ENCODE peak calls at places on chromosome 21, in seven cellular contexts. Q, A, X, J, S, C and Y are unnamed samples. For H3K36me3, the result is how much of the 10 kb centered on the place peaks cover.

GRCh38 chr21:46411691-46412090 is 47.0 kb upstream of the DIP2A start:
- DNase-seq in Q (no peak), A (no peak), X (no peak), J (no peak), S (no peak), C (peak), Y (no peak)

GRCh38 chr21:15224346-15225086 is 159.7 kb upstream of the NRIP1 start:
- DNase-seq in Q (peak), A (no peak), X (peak), J (no peak), S (no peak), C (no peak), Y (peak)

GRCh38 chr21:36203603-36203889 is 46.9 kb downstream of the DOP1B start:
- DNase-seq in Q (no peak), A (no peak), X (peak), J (no peak), S (no peak), C (no peak), Y (peak)

GRCh38 chr21:36707763-36708511 is 9.0 kb downstream of the SIM2 start:
- DNase-seq in Q (no peak), A (no peak), X (no peak), J (no peak), S (no peak), C (no peak), Y (no peak)

GRCh38 chr21:46294647-46295176 is 8.6 kb downstream of the YBEY start:
- DNase-seq in Q (no peak), A (peak), X (no peak), J (no peak), S (peak), C (peak), Y (peak)

GRCh38 chr21:15421947-15422346 is 307.8 kb upstream of the USP25 start:
- DNase-seq in Q (no peak), A (no peak), X (no peak), J (no peak), S (no peak), C (no peak), Y (no peak)

GRCh38 chr21:36698160-36699025 is 522 bp upstream of the SIM2 start:
- DNase-seq in Q (no peak), A (no peak), X (no peak), J (no peak), S (no peak), C (no peak), Y (no peak)

GRCh38 chr21:35578350-35578782 is 482.0 kb downstream of the SETD4 start:
- DNase-seq in Q (no peak), A (no peak), X (no peak), J (no peak), S (no peak), C (no peak), Y (peak)

GRCh38 chr21:36321325-36322082 is 1.5 kb downstream of the MORC3 start:
- DNase-seq in Q (no peak), A (no peak), X (no peak), J (peak), S (peak), C (no peak), Y (peak)

GRCh38 chr21:28991861-28992525 is 684 bp downstream of the LTN1 start:
- DNase-seq in Q (no peak), A (no peak), X (no peak), J (peak), S (no peak), C (no peak), Y (no peak)

GRCh38 chr21:17610862-17611261 is 1.8 kb downstream of the BTG3 start:
- DNase-seq in Q (no peak), A (no peak), X (no peak), J (peak), S (no peak), C (no peak), Y (no peak)

GRCh38 chr21:18244721-18245486 is at the start of gene CHODL:
- DNase-seq in Q (no peak), A (peak), X (no peak), J (no peak), S (no peak), C (no peak), Y (no peak)

GRCh38 chr21:36747815-36748381 is 49.0 kb downstream of the SIM2 start:
- DNase-seq in Q (no peak), A (peak), X (no peak), J (no peak), S (peak), C (no peak), Y (peak)

GRCh38 chr21:17514124-17514481 is 1.3 kb downstream of the CXADR start:
- DNase-seq in Q (no peak), A (no peak), X (no peak), J (peak), S (no peak), C (no peak), Y (peak)

GRCh38 chr21:18443686-18444085 is 40.1 kb upstream of the TMPRSS15 start:
- DNase-seq in Q (no peak), A (no peak), X (no peak), J (no peak), S (no peak), C (no peak), Y (no peak)

GRCh38 chr21:16086121-16086520 is 356.3 kb downstream of the USP25 start:
- DNase-seq in Q (no peak), A (no peak), X (no peak), J (no peak), S (no peak), C (no peak), Y (no peak)

GRCh38 chr21:16406355-16406754 is 676.6 kb downstream of the USP25 start:
- DNase-seq in Q (no peak), A (no peak), X (no peak), J (no peak), S (no peak), C (no peak), Y (no peak)

GRCh38 chr21:28601708-28602107 is 391.0 kb downstream of the LTN1 start:
- DNase-seq in Q (no peak), A (no peak), X (no peak), J (no peak), S (no peak), C (no peak), Y (no peak)

GRCh38 chr21:26966978-26967913 is at the start of gene ADAMTS5:
- DNase-seq in Q (no peak), A (peak), X (peak), J (peak), S (peak), C (peak), Y (peak)

GRCh38 chr21:20451051-20451450 is 547.2 kb upstream of the NCAM2 start:
- DNase-seq in Q (no peak), A (no peak), X (no peak), J (no peak), S (no peak), C (no peak), Y (no peak)

GRCh38 chr21:37008705-37009104 is 2.2 kb downstream of the RIPPLY3 start:
- DNase-seq in Q (no peak), A (no peak), X (no peak), J (no peak), S (no peak), C (no peak), Y (no peak)

GRCh38 chr21:37208741-37209225 is 58.4 kb downstream of the VPS26C start:
- DNase-seq in Q (no peak), A (no peak), X (no peak), J (no peak), S (peak), C (no peak), Y (no peak)

GRCh38 chr21:29640233-29640554 is 299.6 kb downstream of the GRIK1 start:
- DNase-seq in Q (no peak), A (no peak), X (no peak), J (no peak), S (no peak), C (no peak), Y (no peak)

GRCh38 chr21:38402795-38403194 is 95.5 kb downstream of the ERG start:
- DNase-seq in Q (no peak), A (no peak), X (no peak), J (no peak), S (no peak), C (no peak), Y (no peak)

GRCh38 chr21:38400195-38400695 is 98.0 kb downstream of the ERG start:
- DNase-seq in Q (no peak), A (no peak), X (no peak), J (no peak), S (no peak), C (no peak), Y (no peak)

GRCh38 chr21:38402291-38402690 is 96.0 kb downstream of the ERG start:
- DNase-seq in Q (no peak), A (no peak), X (peak), J (no peak), S (no peak), C (no peak), Y (no peak)

GRCh38 chr21:38404134-38404533 is 94.1 kb downstream of the ERG start:
- DNase-seq in Q (no peak), A (no peak), X (no peak), J (no peak), S (no peak), C (no peak), Y (no peak)

DNA sequence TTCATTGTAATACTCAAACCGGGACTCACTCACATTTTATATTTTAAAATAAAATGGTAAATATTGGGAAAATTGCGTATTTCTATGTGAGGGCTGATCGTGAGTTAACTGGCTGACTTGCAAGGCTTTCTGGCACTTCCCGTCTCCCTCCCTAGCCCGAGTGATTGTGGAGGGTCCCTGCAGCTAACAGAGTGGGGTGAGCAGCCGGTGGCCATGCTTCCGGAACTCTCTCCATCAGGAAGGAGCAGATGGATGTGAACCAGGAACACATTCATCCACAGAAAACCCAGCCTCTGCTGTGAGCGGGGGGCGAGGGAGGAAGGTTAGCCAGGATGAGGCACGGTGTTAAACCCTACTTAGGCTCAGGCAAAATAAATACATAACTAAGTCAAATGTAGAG is 96.8 kb downstream of the ERG start:
- DNase-seq in Q (no peak), A (no peak), X (no peak), J (no peak), S (no peak), C (no peak), Y (no peak)
- H3K36me3 ChIP-seq in Q (under half), A (under half), X (under half), J (under half), S (under half), C (under half), Y (under half)

GRCh38 chr21:25360593-25360992 is 246.7 kb downstream of the MRPL39 start:
- DNase-seq in Q (no peak), A (no peak), X (no peak), J (no peak), S (no peak), C (no peak), Y (no peak)
- TF ChIP-seq CTCF in Q (peak), A (no peak), X (no peak), J (no peak), S (no peak), C (no peak), Y (peak)

GRCh38 chr21:31159808-31160207 is 121.5 kb upstream of the KRTAP19-8 start:
- DNase-seq in Q (no peak), A (no peak), X (no peak), J (no peak), S (no peak), C (no peak), Y (no peak)
- H3K4me3 ChIP-seq in Q (no peak), A (no peak), X (no peak), J (no peak), S (no peak), C (peak), Y (no peak)

DNA sequence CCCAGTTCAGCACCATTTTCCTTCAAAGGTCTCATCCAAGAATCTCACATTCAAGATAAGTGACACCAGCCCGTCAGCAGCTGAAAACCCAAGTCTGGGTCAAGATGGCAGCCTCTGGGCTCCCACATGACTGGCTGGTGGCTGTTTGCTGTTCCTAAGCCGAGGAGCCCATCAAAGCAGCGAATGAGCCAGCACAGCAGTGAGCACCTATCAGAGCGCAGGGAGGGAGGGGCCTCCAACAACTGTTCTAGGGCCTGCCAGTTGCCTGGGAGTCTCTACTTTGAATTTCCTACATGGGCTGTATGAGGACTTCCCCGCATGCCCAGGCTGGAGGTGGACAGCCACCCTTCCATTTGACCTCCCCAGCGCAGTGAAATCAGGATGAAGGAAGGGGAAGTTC is 102.7 kb downstream of the ADARB1 start:
- DNase-seq in Q (no peak), A (no peak), X (no peak), J (no peak), S (no peak), C (no peak), Y (no peak)
- H3K36me3 ChIP-seq in Q (under half), A (half or more), X (under half), J (under half), S (half or more), C (half or more), Y (under half)

GRCh38 chr21:42481169-42481568 is 14.9 kb downstream of the RSPH1 start:
- DNase-seq in Q (no peak), A (no peak), X (no peak), J (no peak), S (no peak), C (no peak), Y (no peak)

GRCh38 chr21:42479582-42479981 is 16.4 kb downstream of the RSPH1 start:
- DNase-seq in Q (no peak), A (no peak), X (no peak), J (no peak), S (no peak), C (no peak), Y (no peak)

GRCh38 chr21:42476493-42477342 is 19.3 kb downstream of the RSPH1 start:
- DNase-seq in Q (no peak), A (no peak), X (no peak), J (no peak), S (no peak), C (no peak), Y (no peak)

GRCh38 chr21:42478504-42478903 is 17.5 kb downstream of the RSPH1 start:
- DNase-seq in Q (no peak), A (no peak), X (no peak), J (no peak), S (no peak), C (no peak), Y (no peak)

GRCh38 chr21:42480736-42481135 is 15.3 kb downstream of the RSPH1 start:
- DNase-seq in Q (no peak), A (no peak), X (no peak), J (no peak), S (no peak), C (no peak), Y (no peak)
- TF ChIP-seq CTCF in Q (no peak), A (no peak), X (no peak), J (no peak), S (no peak), C (no peak), Y (no peak)

GRCh38 chr21:41726970-41727783 is 39.7 kb downstream of the RIPK4 start:
- DNase-seq in Q (no peak), A (peak), X (peak), J (peak), S (peak), C (no peak), Y (peak)

GRCh38 chr21:41727784-41728763 is 38.8 kb downstream of the RIPK4 start:
- DNase-seq in Q (no peak), A (no peak), X (no peak), J (no peak), S (no peak), C (no peak), Y (no peak)

GRCh38 chr21:41726058-41726558 is 40.7 kb downstream of the RIPK4 start:
- DNase-seq in Q (no peak), A (no peak), X (no peak), J (no peak), S (no peak), C (no peak), Y (no peak)

GRCh38 chr21:41726630-41726969 is 40.3 kb downstream of the RIPK4 start:
- DNase-seq in Q (no peak), A (no peak), X (no peak), J (no peak), S (no peak), C (no peak), Y (no peak)

GRCh38 chr21:41725421-41726021 is 41.3 kb downstream of the RIPK4 start:
- DNase-seq in Q (no peak), A (no peak), X (no peak), J (peak), S (no peak), C (no peak), Y (no peak)
- H3K4me3 ChIP-seq in Q (no peak), A (peak), X (no peak), J (no peak), S (peak), C (peak), Y (no peak)

DNA sequence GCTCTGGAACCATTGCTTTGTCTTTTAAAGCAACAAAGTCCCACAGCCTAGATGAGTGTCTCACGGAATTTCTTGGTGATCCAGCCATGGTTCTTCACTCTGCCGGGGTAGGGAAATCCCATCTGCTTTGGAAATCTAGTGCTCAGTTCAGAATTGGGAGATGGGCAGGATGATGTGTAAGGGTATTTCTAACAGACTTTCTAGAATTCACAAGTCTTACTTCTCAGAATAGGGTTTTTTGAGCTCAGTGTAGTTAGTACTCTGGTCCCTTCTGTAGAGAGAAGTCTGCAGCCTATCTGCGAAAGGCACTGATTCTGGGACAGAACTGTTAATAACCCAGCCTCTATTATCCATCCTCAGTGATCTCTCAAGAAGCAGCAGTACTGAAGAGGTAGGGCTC is 25.3 kb downstream of the GABPA start:
- DNase-seq in Q (no peak), A (no peak), X (no peak), J (no peak), S (no peak), C (no peak), Y (no peak)
- H3K36me3 ChIP-seq in Q (under half), A (half or more), X (half or more), J (under half), S (half or more), C (half or more), Y (under half)

DNA sequence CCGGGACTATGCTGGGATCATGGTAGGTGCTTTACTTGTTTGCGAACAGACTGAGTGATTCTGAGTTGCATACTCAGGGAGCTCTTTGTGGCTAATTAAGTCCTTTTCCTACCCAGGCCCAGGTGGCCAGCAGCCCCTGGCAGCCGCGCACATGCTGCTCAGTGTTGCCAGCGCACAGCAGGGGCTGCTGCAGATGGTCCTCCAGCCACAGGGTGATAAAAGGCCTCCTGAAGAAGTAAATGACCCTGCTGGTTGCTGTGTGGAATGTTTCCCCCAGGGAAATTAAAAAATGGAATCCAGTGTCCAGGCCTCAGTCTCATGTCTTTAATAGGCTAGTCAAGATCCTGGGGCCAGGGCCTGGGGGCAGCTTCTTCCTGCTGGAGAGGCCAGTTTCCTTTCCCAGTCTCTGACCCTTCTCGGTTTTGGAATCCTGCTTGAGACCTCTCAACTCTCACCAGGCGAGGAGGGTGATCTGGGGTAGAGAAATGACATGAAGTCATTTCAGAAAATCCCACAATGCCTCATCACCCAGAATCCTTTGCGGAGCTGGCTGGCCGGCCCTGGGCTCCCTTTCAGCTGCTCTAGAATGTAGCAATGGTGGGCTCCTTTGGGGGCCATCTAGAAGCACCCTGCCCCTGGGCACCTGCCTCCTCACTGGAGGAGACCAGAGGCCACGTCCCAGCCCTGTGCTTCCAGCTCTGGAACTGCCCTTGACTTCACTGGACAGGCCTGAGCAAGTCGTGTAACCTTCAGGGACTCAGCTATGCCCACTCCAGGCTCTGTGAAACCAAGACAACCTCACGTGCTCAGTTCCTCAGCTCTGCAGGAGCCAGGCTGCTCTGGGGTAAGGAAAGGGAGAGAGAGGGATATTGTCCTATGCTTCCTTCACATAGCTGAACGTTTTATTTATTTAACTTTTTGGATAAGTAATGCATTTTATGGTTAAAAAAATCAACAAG is 131.4 kb downstream of the MRPS6 start:
- DNase-seq in Q (no peak), A (no peak), X (no peak), J (no peak), S (no peak), C (no peak), Y (no peak)
- TF ChIP-seq CTCF in Q (no peak), A (no peak), X (no peak), J (no peak), S (no peak), C (no peak), Y (no peak)